ENCODE peak calls at places on chromosomes 6 and 20, in six cellular contexts. E is OCI-LY7, H is left lung, F is BE2C, Q is breast epithelium, W is A549. J is an unnamed sample.

GRCh38 chr6:22821664-22822320 is 252.4 kb downstream of the HDGFL1 start:
- DNase-seq in E (no peak), H (no peak), F (no peak), Q (no peak), W (no peak), J (no peak)

GRCh38 chr6:43669050-43669921 is 18.3 kb downstream of the MRPS18A start:
- DNase-seq in E (no peak), H (no peak), F (peak; percentile 42), Q (peak; percentile 37), W (no peak), J (peak; percentile 88)

GRCh38 chr20:53582574-53583351 is 10.9 kb downstream of the ZNF217 start:
- DNase-seq in E (peak; percentile 37), H (no peak), F (peak; percentile 55), Q (no peak), W (peak; percentile 78), J (peak; percentile 48)

GRCh38 chr20:24291066-24291465 is 178.4 kb upstream of the SYNDIG1 start:
- DNase-seq in E (no peak), H (no peak), F (no peak), Q (no peak), W (no peak), J (no peak)

GRCh38 chr6:2103644-2104523 is 141.5 kb downstream of the GMDS start:
- DNase-seq in E (peak; percentile 38), H (no peak), F (peak; percentile 51), Q (no peak), W (peak; percentile 33), J (no peak)

GRCh38 chr6:79864001-79864400 is 83.4 kb downstream of the ELOVL4 start:
- DNase-seq in E (no peak), H (no peak), F (no peak), Q (no peak), W (no peak), J (no peak)

GRCh38 chr6:2008383-2008976 is 236.9 kb downstream of the GMDS start:
- DNase-seq in E (no peak), H (no peak), F (no peak), Q (no peak), W (no peak), J (no peak)

GRCh38 chr6:30912746-30913520 is 1.1 kb upstream of the VARS2 start:
- DNase-seq in E (no peak), H (no peak), F (no peak), Q (no peak), W (no peak), J (no peak)

GRCh38 chr20:1013566-1014340 is 11.6 kb upstream of the RSPO4 start:
- DNase-seq in E (no peak), H (no peak), F (no peak), Q (no peak), W (no peak), J (no peak)

GRCh38 chr6:112839525-112839961 is 492.4 kb downstream of the RFPL4B start:
- DNase-seq in E (no peak), H (no peak), F (no peak), Q (no peak), W (no peak), J (no peak)

GRCh38 chr20:23668477-23668951 is 20.3 kb downstream of the CST4 start:
- DNase-seq in E (peak; percentile 53), H (peak; percentile 46), F (peak; percentile 55), Q (no peak), W (peak; percentile 84), J (peak; percentile 54)

GRCh38 chr6:109079981-109080380 is 14.7 kb downstream of the SESN1 start:
- DNase-seq in E (peak; percentile 70), H (no peak), F (no peak), Q (no peak), W (no peak), J (peak; percentile 73)

GRCh38 chr6:5423251-5423650 is 161.9 kb downstream of the FARS2 start:
- DNase-seq in E (no peak), H (no peak), F (no peak), Q (no peak), W (no peak), J (no peak)

GRCh38 chr20:49729780-49730179 is 16.1 kb upstream of the B4GALT5 start:
- DNase-seq in E (no peak), H (no peak), F (no peak), Q (no peak), W (no peak), J (no peak)

GRCh38 chr20:47359533-47360206 is 3.2 kb upstream of the ZMYND8 start:
- DNase-seq in E (no peak), H (no peak), F (no peak), Q (no peak), W (no peak), J (no peak)

GRCh38 chr6:146410851-146411595 is 132.6 kb upstream of the RAB32 start:
- DNase-seq in E (no peak), H (no peak), F (no peak), Q (no peak), W (no peak), J (no peak)

GRCh38 chr6:117557951-117558350 is 44.4 kb downstream of the GOPC start:
- DNase-seq in E (no peak), H (no peak), F (no peak), Q (no peak), W (no peak), J (no peak)

GRCh38 chr20:57596998-57597939 is 23.0 kb downstream of the ZBP1 start:
- DNase-seq in E (peak; percentile 75), H (peak; percentile 62), F (peak; percentile 81), Q (peak; percentile 43), W (peak; percentile 75), J (peak; percentile 62)

GRCh38 chr20:60372282-60372681 is 414.1 kb downstream of the CDH26 start:
- DNase-seq in E (no peak), H (no peak), F (no peak), Q (no peak), W (no peak), J (no peak)

DNA sequence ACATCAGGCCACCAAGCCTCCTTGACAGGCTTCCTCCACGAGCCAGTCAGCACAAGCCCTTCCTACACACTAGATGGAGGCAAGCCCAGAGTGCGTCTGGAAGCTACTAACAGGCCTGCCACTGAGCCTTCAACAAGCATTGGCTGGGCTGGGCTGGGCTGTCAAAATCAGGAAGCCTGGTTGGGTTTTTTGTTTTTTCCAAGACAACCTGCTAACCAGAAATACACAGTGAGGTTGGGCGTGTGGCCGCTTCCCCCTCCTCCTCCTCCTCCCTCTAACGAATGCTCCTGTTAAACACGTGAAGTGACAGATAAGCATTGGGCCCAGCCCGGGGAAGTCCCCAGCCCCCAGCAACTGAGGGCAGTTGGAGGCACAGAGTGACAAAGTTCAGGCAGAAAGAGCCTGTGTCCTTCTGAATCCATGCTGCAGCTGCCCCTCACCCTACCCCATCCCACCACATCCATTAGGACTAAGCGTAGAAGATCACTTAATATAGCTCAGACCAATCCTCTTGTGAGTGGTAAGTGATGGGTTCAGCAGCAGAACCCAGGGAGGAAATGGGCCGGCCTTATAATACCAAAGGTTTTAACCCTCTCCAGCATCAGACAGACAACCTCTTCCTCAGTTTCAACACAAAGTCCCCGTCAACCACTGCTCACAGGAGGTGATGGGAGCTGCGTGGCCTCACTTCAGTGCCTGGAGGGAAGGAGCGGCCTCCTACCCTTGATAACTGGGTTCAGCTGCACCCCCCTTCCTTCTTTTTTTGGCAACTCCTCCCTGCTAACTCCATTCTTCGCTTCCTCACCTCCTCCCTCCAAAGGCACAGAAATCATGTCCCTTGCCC is 1.1 kb downstream of the NFATC2 start:
- DNase-seq in E (peak; percentile 72), H (peak; percentile 76), F (no peak), Q (peak; percentile 78), W (no peak), J (peak; percentile 92)
- TF ChIP-seq CTCF in E (no peak), H (no peak), F (no peak), Q (no peak), W (no peak), J (no peak)

GRCh38 chr20:2839732-2840137 is 720 bp downstream of the PCED1A start:
- DNase-seq in E (no peak), H (no peak), F (no peak), Q (no peak), W (no peak), J (no peak)
- H3K4me3 ChIP-seq in E (peak overlapping the region; percentile 92), H (peak overlapping the region; percentile 95), F (peak overlapping the region; percentile 73), Q (peak overlapping the region; percentile 89), W (peak overlapping the region; percentile 92), J (peak overlapping the region; percentile 80)

GRCh38 chr6:14655990-14656640 is 538.5 kb downstream of the CD83 start:
- DNase-seq in E (peak; percentile 61), H (no peak), F (no peak), Q (no peak), W (no peak), J (no peak)
- H3K4me1 ChIP-seq in E (peaks cover 54% of the 10 kb centered on the region), H (peaks cover 20% of the 10 kb centered on the region), F (no peaks in the 10 kb centered on the region), Q (no peaks in the 10 kb centered on the region), W (peaks cover 3% of the 10 kb centered on the region), J (no peaks in the 10 kb centered on the region)

GRCh38 chr20:19583532-19584175 is 174.4 kb upstream of the RIN2 start:
- DNase-seq in E (peak; percentile 11), H (peak; percentile 52), F (peak; percentile 72), Q (peak; percentile 37), W (peak; percentile 64), J (peak; percentile 61)
- TF ChIP-seq CTCF in E (peak; percentile 76), H (peak; percentile 73), F (peak; percentile 88), Q (peak; percentile 82), W (peak; percentile 38), J (peak; percentile 73)

GRCh38 chr20:44166008-44166407 is 21.0 kb downstream of the JPH2 start:
- DNase-seq in E (no peak), H (no peak), F (no peak), Q (no peak), W (peak; percentile 57), J (no peak)
- H3K4me3 ChIP-seq in E (no peak overlapping the region), H (no peak overlapping the region), F (no peak overlapping the region), Q (no peak overlapping the region), W (peak overlapping the region; percentile 10), J (peak overlapping the region; percentile 0)

GRCh38 chr6:125790403-125791150 is at the start of gene NCOA7:
- DNase-seq in E (peak; percentile 80), H (peak; percentile 88), F (peak; percentile 80), Q (peak; percentile 78), W (peak; percentile 50), J (peak; percentile 90)
- H3K4me1 ChIP-seq in E (peaks cover 61% of the 10 kb centered on the region), H (peaks cover 47% of the 10 kb centered on the region), F (peaks cover 24% of the 10 kb centered on the region), Q (peaks cover 6% of the 10 kb centered on the region), W (peaks cover 54% of the 10 kb centered on the region), J (no peaks in the 10 kb centered on the region)

GRCh38 chr20:33918662-33919061 is 75.0 kb upstream of the RALY start:
- DNase-seq in E (no peak), H (no peak), F (no peak), Q (no peak), W (no peak), J (no peak)

GRCh38 chr20:33910529-33911327 is 83.0 kb upstream of the RALY start:
- DNase-seq in E (peak; percentile 66), H (no peak), F (no peak), Q (no peak), W (no peak), J (no peak)

GRCh38 chr20:33915726-33916331 is 77.9 kb upstream of the RALY start:
- DNase-seq in E (peak; percentile 58), H (peak; percentile 38), F (peak; percentile 42), Q (no peak), W (peak; percentile 84), J (peak; percentile 23)

GRCh38 chr20:33917813-33918525 is 75.7 kb upstream of the RALY start:
- DNase-seq in E (peak; percentile 66), H (no peak), F (no peak), Q (no peak), W (no peak), J (no peak)

GRCh38 chr20:33914871-33915270 is 78.8 kb upstream of the RALY start:
- DNase-seq in E (peak; percentile 92), H (no peak), F (no peak), Q (no peak), W (peak; percentile 27), J (no peak)
- TF ChIP-seq CTCF in E (peak; percentile 70), H (no peak), F (no peak), Q (no peak), W (no peak), J (no peak)